ENCODE peak calls at places on chromosome 1, in nine cellular contexts. S, R, P, W, K, D, T, M and C are unnamed samples.

GRCh38 chr1:212630159-212630900 is 21.8 kb downstream of the ATF3 start:
- DNase-seq in S (peak), R (peak), P (peak), W (no peak), K (peak), D (peak), T (peak), M (peak), C (no peak)

GRCh38 chr1:61221642-61222041 is 139.3 kb downstream of the NFIA start:
- DNase-seq in S (peak), R (peak), P (no peak), W (peak), K (no peak), D (no peak), T (no peak), M (no peak), C (no peak)

GRCh38 chr1:233424727-233425222 is 97.3 kb downstream of the MAP3K21 start:
- DNase-seq in S (peak), R (no peak), P (no peak), W (no peak), K (no peak), D (no peak), T (no peak), M (peak), C (no peak)

GRCh38 chr1:185595835-185596667 is 138.1 kb upstream of the HMCN1 start:
- DNase-seq in S (peak), R (peak), P (peak), W (peak), K (peak), D (no peak), T (peak), M (peak), C (peak)

GRCh38 chr1:25771246-25772114 is 28.5 kb upstream of the SELENON start:
- DNase-seq in S (no peak), R (peak), P (no peak), W (peak), K (no peak), D (peak), T (peak), M (no peak), C (no peak)

GRCh38 chr1:67733741-67734690 is 49.0 kb downstream of the GADD45A start:
- DNase-seq in S (peak), R (no peak), P (peak), W (no peak), K (peak), D (no peak), T (no peak), M (no peak), C (no peak)

GRCh38 chr1:65946376-65946775 is 153.7 kb downstream of the PDE4B start:
- DNase-seq in S (no peak), R (no peak), P (no peak), W (no peak), K (no peak), D (no peak), T (no peak), M (no peak), C (no peak)

GRCh38 chr1:66300986-66301451 is 232.9 kb upstream of the SGIP1 start:
- DNase-seq in S (peak), R (peak), P (peak), W (peak), K (no peak), D (no peak), T (no peak), M (peak), C (no peak)

GRCh38 chr1:57072775-57073174 is 107.0 kb upstream of the C8B start:
- DNase-seq in S (no peak), R (no peak), P (no peak), W (no peak), K (no peak), D (no peak), T (peak), M (no peak), C (no peak)

GRCh38 chr1:115006191-115006590 is 23.4 kb upstream of the TSHB start:
- DNase-seq in S (no peak), R (no peak), P (no peak), W (no peak), K (no peak), D (no peak), T (no peak), M (no peak), C (no peak)

GRCh38 chr1:225424562-225425210 is 3.2 kb downstream of the LBR start:
- DNase-seq in S (peak), R (peak), P (no peak), W (peak), K (no peak), D (no peak), T (peak), M (peak), C (no peak)

GRCh38 chr1:224922404-224923164 is 6.9 kb upstream of the DNAH14 start:
- DNase-seq in S (peak), R (peak), P (peak), W (peak), K (peak), D (no peak), T (peak), M (peak), C (no peak)

GRCh38 chr1:65958561-65959350 is 166.1 kb downstream of the PDE4B start:
- DNase-seq in S (peak), R (peak), P (peak), W (peak), K (peak), D (peak), T (no peak), M (peak), C (no peak)

GRCh38 chr1:115832651-115833050 is 8.3 kb downstream of the NHLH2 start:
- DNase-seq in S (no peak), R (no peak), P (no peak), W (no peak), K (no peak), D (no peak), T (no peak), M (no peak), C (no peak)

GRCh38 chr1:85278853-85279314 is 2.5 kb upstream of the BCL10 start:
- DNase-seq in S (peak), R (peak), P (peak), W (peak), K (peak), D (no peak), T (no peak), M (peak), C (peak)

GRCh38 chr1:151371744-151372410 is 628 bp downstream of the SELENBP1 start:
- DNase-seq in S (no peak), R (peak), P (peak), W (peak), K (peak), D (peak), T (no peak), M (peak), C (no peak)
- H3K4me3 ChIP-seq in S (peak), R (peak), P (no peak), W (peak), K (no peak), D (peak), T (peak), M (peak), C (peak)

DNA sequence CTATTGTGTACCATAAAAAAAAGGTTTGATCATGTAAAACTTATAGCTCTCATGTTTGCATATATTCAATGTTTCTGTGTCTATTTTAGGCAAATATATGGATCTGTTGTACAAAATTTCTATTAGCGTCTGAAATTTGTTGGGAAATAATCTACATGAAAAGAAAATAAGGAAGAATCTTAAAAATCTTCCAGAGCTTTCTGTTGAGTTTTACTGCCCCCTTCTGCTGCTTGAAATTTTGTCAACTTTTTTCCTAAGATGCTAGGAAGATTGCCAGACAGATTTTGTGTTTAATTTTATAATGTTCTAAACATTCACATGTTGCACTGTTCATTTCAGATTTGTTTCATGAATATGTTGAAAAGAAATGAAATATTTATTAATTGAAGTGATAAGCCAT is 2.5 kb upstream of the PTGS2 start:
- DNase-seq in S (peak), R (peak), P (peak), W (peak), K (peak), D (no peak), T (no peak), M (peak), C (peak)
- TF ChIP-seq CTCF in S (peak), R (peak), P (peak), W (peak), K (no peak), D (peak), T (peak), M (no peak), C (peak)

GRCh38 chr1:156592158-156592909 is 758 bp downstream of the NAXE start:
- DNase-seq in S (no peak), R (no peak), P (peak), W (no peak), K (no peak), D (no peak), T (peak), M (no peak), C (no peak)

GRCh38 chr1:156591432-156592157 is at the start of gene NAXE:
- DNase-seq in S (peak), R (peak), P (peak), W (peak), K (peak), D (peak), T (peak), M (peak), C (no peak)

GRCh38 chr1:156589546-156589945 is 2.0 kb upstream of the NAXE start:
- DNase-seq in S (no peak), R (no peak), P (peak), W (no peak), K (no peak), D (no peak), T (no peak), M (no peak), C (no peak)

GRCh38 chr1:156591181-156591431 is 470 bp upstream of the NAXE start:
- DNase-seq in S (no peak), R (no peak), P (no peak), W (no peak), K (no peak), D (no peak), T (no peak), M (no peak), C (no peak)

GRCh38 chr1:156590326-156591180 is 1.0 kb upstream of the NAXE start:
- DNase-seq in S (no peak), R (no peak), P (no peak), W (no peak), K (no peak), D (no peak), T (no peak), M (no peak), C (no peak)
- H3K4me3 ChIP-seq in S (no peak), R (no peak), P (no peak), W (no peak), K (no peak), D (no peak), T (peak), M (peak), C (peak)

GRCh38 chr1:156342556-156342955 is 4.2 kb downstream of the TSACC start:
- DNase-seq in S (no peak), R (peak), P (no peak), W (peak), K (no peak), D (no peak), T (no peak), M (no peak), C (no peak)

GRCh38 chr1:156336242-156336641 is 1.9 kb downstream of the CCT3 start:
- DNase-seq in S (peak), R (no peak), P (peak), W (no peak), K (peak), D (no peak), T (no peak), M (no peak), C (no peak)

GRCh38 chr1:156338180-156338973 is at the start of the genes CCT3 and TSACC:
- DNase-seq in S (peak), R (peak), P (peak), W (peak), K (peak), D (peak), T (peak), M (peak), C (peak)

GRCh38 chr1:156337052-156337887 is 822 bp downstream of the CCT3 start:
- DNase-seq in S (no peak), R (peak), P (no peak), W (peak), K (no peak), D (no peak), T (no peak), M (no peak), C (no peak)

DNA sequence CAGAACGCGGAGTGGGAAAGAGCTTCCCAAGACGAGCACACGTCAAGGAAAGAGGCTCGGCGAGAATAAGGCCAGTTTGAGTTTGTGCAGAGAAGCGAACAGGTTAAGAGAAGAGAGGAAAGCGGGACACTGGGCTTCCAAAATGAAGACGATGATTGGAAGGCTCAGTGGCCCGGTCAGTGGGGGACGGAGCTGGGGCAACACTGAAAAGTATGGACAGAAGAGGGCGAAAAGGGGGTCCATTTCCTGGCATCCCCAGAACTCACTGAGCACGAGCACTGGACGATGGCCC is 258 bp downstream of the CCT3 start:
- DNase-seq in S (no peak), R (no peak), P (no peak), W (no peak), K (no peak), D (no peak), T (no peak), M (no peak), C (no peak)
- TF ChIP-seq CTCF in S (peak), R (peak), P (peak), W (peak), K (no peak), D (no peak), T (no peak), M (no peak), C (no peak)

GRCh38 chr1:231053493-231054162 is 13.6 kb upstream of the FAM89A start:
- DNase-seq in S (peak), R (peak), P (peak), W (peak), K (no peak), D (no peak), T (no peak), M (peak), C (no peak)
- H3K4me3 ChIP-seq in S (no peak), R (no peak), P (no peak), W (no peak), K (peak), D (peak), T (no peak), M (peak), C (peak)

GRCh38 chr1:91831132-91831930 is 54.6 kb downstream of the TGFBR3 start:
- DNase-seq in S (peak), R (peak), P (no peak), W (peak), K (no peak), D (no peak), T (no peak), M (peak), C (no peak)

GRCh38 chr1:91828007-91828321 is 58.0 kb downstream of the TGFBR3 start:
- DNase-seq in S (no peak), R (no peak), P (no peak), W (no peak), K (no peak), D (no peak), T (no peak), M (no peak), C (no peak)

GRCh38 chr1:91829293-91830153 is 56.4 kb downstream of the TGFBR3 start:
- DNase-seq in S (no peak), R (no peak), P (no peak), W (no peak), K (no peak), D (no peak), T (no peak), M (no peak), C (no peak)

GRCh38 chr1:91828583-91829281 is 57.2 kb downstream of the TGFBR3 start:
- DNase-seq in S (no peak), R (no peak), P (no peak), W (no peak), K (no peak), D (no peak), T (no peak), M (no peak), C (no peak)

DNA sequence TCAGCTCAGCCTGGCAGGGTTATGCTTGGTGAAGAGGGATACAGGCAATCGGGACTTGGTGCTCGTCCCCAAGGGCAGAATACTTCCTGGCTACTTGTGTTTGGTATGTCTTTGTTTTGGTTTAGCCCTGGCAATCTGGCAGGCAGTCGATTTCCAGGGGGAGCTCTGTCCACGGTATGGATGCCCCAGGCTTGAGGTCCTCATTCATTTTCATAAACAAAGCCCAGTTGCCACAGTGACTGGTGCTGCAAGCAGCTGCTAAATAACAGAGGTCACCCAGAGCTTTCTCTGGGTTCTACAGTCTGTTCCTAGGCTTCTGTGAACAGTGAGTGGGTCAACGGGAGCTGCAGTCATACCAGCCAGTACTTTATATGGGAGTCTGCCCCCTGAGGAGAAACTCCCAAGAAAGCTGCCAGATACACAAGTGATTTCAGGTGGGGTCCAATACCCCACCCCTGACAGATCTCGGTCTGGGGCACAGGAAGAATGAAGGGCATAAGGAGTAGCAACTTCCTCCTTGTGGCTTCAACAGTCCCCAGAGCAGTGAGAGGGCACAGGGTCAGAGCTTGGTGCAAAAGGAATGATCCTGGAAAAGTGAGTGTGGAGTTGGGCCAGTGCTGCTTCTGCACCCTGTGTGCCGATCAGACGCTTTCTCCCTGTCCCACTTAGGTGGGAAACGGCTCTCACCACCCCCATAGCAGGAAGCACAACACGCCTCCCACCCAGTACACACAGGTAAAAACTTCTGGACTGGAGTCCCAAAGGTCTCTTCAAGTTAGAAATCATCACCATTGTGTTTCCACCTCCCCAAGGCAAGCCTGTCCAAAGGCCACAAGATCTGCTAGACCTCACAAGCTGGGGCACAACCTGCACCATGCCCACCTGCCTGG is 55.5 kb downstream of the TGFBR3 start:
- DNase-seq in S (peak), R (peak), P (peak), W (peak), K (peak), D (peak), T (no peak), M (peak), C (no peak)
- TF ChIP-seq CTCF in S (peak), R (peak), P (peak), W (peak), K (no peak), D (peak), T (no peak), M (peak), C (peak)

DNA sequence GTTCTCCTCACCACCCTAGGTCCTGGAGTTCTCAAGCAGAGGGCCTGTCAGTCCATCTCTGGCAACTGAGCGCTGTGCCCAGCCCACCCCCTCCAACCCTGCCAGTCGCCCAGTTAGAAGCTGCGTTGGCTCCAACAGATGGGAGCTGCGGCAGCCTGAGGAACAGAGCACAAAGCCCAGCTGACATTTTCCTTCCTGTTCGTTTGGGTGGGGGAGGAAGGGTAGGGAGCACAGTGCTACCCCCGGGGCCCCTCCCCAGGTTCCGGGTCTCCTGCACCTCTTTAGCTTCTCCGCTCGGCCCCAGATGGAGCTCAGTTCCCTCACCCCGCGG is 1.4 kb downstream of the LRRN2 start:
- DNase-seq in S (no peak), R (no peak), P (no peak), W (no peak), K (no peak), D (no peak), T (peak), M (no peak), C (no peak)
- H3K4me3 ChIP-seq in S (no peak), R (no peak), P (no peak), W (no peak), K (no peak), D (peak), T (peak), M (no peak), C (no peak)